ENCODE peak calls at places on chromosome 17, in five cellular contexts. H is GM12878, V is H1, A is HepG2, X is K562. N is an unnamed sample.

GRCh38 chr17:17749921-17750320 is 68.7 kb downstream of the RAI1 start:
- DNase-seq in X (peak), A (peak), V (peak), H (peak), N (peak)

GRCh38 chr17:79141578-79142338 is 67.1 kb downstream of the ENGASE start:
- DNase-seq in H (no peak), A (no peak), V (no peak), X (no peak), N (no peak)

GRCh38 chr17:71633391-71633849 is 487.4 kb upstream of the SOX9 start:
- DNase-seq in X (no peak), V (no peak), A (no peak), H (no peak), N (peak)

GRCh38 chr17:43528319-43528987 is 17.7 kb downstream of the ETV4 start:
- DNase-seq in H (no peak), X (peak), V (no peak), A (peak), N (no peak)

GRCh38 chr17:7846063-7846735 is 8.7 kb upstream of the TMEM88 start:
- DNase-seq in A (no peak), V (no peak), X (no peak), H (no peak), N (no peak)

GRCh38 chr17:68763551-68763950 is 162.4 kb upstream of the FAM20A start:
- DNase-seq in A (no peak), H (no peak), X (no peak), V (no peak), N (no peak)

GRCh38 chr17:39246274-39246673 is 20.5 kb upstream of the STAC2 start:
- DNase-seq in A (no peak), H (no peak), X (peak), V (no peak), N (no peak)

GRCh38 chr17:33038740-33039139 is 47.1 kb downstream of the SPACA3 start:
- DNase-seq in V (peak), X (peak), H (no peak), A (no peak), N (peak)

GRCh38 chr17:39277110-39277509 is 51.4 kb upstream of the STAC2 start:
- DNase-seq in V (no peak), H (peak), X (no peak), A (no peak), N (no peak)

GRCh38 chr17:40448639-40449261 is 5.5 kb downstream of the IGFBP4 start:
- DNase-seq in V (no peak), A (peak), X (no peak), H (no peak), N (no peak)

GRCh38 chr17:3738562-3739295 is 15.0 kb downstream of the HASPIN start:
- DNase-seq in H (no peak), V (no peak), X (peak), A (no peak), N (no peak)

GRCh38 chr17:49995055-49995738 is at the start of gene DLX3:
- DNase-seq in X (no peak), A (no peak), H (no peak), V (peak), N (no peak)

GRCh38 chr17:42281571-42282096 is 5.4 kb upstream of the STAT5B start:
- DNase-seq in A (no peak), V (no peak), H (no peak), X (no peak), N (no peak)

GRCh38 chr17:71085238-71086033 is 916.1 kb downstream of the KCNJ2 start:
- DNase-seq in H (no peak), X (peak), A (peak), V (peak), N (peak)

GRCh38 chr17:78111012-78111726 is 17.4 kb downstream of the TMC6 start:
- DNase-seq in A (no peak), X (no peak), H (no peak), V (no peak), N (no peak)

GRCh38 chr17:79940381-79941087 is 95.1 kb downstream of the TBC1D16 start:
- DNase-seq in A (no peak), V (no peak), H (no peak), X (no peak), N (no peak)

GRCh38 chr17:77952368-77952767 is 6.1 kb upstream of the TNRC6C start:
- DNase-seq in X (no peak), V (no peak), H (no peak), A (no peak), N (no peak)

GRCh38 chr17:38728290-38728831 is 1.8 kb upstream of the CISD3 start:
- DNase-seq in V (no peak), A (no peak), H (peak), X (no peak), N (no peak)

GRCh38 chr17:61452301-61453290 is at the start of gene TBX4:
- DNase-seq in X (no peak), V (no peak), H (no peak), A (no peak), N (no peak)

GRCh38 chr17:63429766-63430165 is 16.3 kb downstream of the CYB561 start:
- DNase-seq in V (no peak), A (no peak), X (no peak), H (no peak), N (no peak)

GRCh38 chr17:63431939-63432804 is 13.9 kb downstream of the CYB561 start:
- DNase-seq in V (no peak), A (peak), X (peak), H (no peak), N (no peak)

GRCh38 chr17:63426917-63427308 is 19.2 kb downstream of the CYB561 start:
- DNase-seq in V (no peak), H (no peak), A (no peak), X (no peak), N (no peak)

GRCh38 chr17:63431618-63431938 is 14.5 kb downstream of the CYB561 start:
- DNase-seq in V (no peak), H (no peak), A (no peak), X (no peak), N (no peak)

GRCh38 chr17:63430223-63430622 is 15.9 kb downstream of the CYB561 start:
- DNase-seq in X (no peak), H (no peak), A (no peak), V (no peak), N (no peak)
- H3K4me3 ChIP-seq in X (no peak), H (no peak), A (no peak), V (no peak), N (no peak)

DNA sequence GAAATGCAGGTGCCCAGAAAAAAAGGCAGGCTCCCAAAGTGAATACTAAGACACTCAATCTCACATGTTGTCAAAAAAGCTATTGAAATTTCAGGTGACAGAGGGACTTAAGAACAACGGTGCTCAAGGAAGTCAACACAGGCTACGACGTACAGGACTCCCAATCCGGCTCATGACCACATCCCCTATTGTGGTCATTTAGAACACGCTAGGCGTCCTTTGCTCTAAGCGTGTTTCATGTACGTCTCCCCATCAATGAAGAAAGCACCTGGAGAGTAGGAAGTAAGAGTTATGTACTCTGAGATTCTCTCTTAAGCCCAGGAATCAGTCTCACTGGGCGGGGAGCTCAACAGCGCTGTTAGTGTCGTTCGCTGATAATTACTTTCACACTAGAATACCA is 94.1 kb downstream of the MRM3 start:
- DNase-seq in V (no peak), A (no peak), X (no peak), H (no peak), N (no peak)
- TF ChIP-seq CTCF in V (no peak), A (no peak), X (peak), H (no peak), N (no peak)

GRCh38 chr17:45131294-45131615 is 1.1 kb downstream of the PLCD3 start:
- DNase-seq in V (no peak), A (no peak), H (no peak), X (no peak), N (no peak)

GRCh38 chr17:45130640-45131293 is 1.5 kb downstream of the PLCD3 start:
- DNase-seq in X (peak), A (no peak), H (no peak), V (no peak), N (no peak)

GRCh38 chr17:45131616-45132301 is 556 bp downstream of the PLCD3 start:
- DNase-seq in V (peak), A (no peak), X (peak), H (no peak), N (no peak)

GRCh38 chr17:45132302-45132568 is at the start of gene PLCD3:
- DNase-seq in V (no peak), X (no peak), H (no peak), A (no peak), N (no peak)

DNA sequence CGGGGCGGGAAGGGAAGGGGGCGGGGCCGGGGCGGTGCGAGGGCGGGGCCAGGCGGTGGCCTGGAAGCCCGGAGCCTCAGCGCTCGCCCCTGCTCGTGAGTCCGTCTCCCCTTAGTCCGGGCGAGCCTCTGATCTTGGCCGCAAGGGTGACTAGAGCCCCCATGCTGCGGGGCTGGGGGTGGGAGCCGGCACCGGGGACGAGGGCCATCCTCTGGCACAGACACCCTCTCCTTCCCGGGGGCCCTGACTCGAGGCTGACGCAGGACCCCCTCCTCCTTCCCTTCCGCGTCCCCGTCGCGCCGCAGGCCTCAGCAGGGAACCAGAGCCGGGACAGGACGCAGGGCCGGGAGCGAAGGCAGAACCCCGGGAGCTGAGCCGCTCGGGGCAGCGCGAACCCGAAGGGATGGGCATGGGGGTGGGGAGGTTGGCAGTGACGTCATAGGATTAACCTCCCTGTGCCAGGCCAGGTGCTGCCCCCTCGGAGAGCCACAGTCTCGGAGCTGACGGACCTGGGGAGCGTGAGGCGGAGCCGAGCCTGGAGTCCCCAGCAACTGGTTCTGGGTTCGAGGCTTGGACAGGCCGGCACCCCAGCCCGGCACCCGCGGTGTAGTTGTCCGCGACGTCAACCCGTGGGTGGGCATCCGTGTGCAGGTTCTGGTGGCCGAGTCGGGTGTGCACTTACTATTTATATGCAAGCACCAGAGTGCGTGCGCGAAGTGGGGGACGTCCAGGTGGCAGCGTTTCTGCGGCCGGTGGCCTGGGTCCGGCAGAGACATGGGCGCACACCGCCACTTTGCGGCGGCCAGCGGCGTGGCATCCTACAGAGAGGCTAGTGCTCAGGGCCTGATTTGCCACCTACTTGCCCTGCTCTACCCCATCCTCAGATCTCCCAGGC is 501 bp upstream of the PLCD3 start:
- DNase-seq in A (peak), V (peak), X (peak), H (no peak), N (peak)
- TF ChIP-seq ZNF274 in A (no peak), V (no peak), X (no peak), H (no peak), N (no peak)

GRCh38 chr17:67310406-67310805 is 56.0 kb downstream of the PSMD12 start:
- DNase-seq in X (no peak), H (no peak), A (no peak), V (no peak), N (no peak)

GRCh38 chr17:67316776-67317175 is 49.6 kb downstream of the PSMD12 start:
- DNase-seq in A (no peak), H (no peak), X (no peak), V (no peak), N (no peak)

GRCh38 chr17:67312265-67312664 is 54.1 kb downstream of the PSMD12 start:
- DNase-seq in H (no peak), X (no peak), A (no peak), V (no peak), N (no peak)

GRCh38 chr17:67315865-67316264 is 50.5 kb downstream of the PSMD12 start:
- DNase-seq in X (no peak), V (no peak), H (no peak), A (no peak), N (no peak)

DNA sequence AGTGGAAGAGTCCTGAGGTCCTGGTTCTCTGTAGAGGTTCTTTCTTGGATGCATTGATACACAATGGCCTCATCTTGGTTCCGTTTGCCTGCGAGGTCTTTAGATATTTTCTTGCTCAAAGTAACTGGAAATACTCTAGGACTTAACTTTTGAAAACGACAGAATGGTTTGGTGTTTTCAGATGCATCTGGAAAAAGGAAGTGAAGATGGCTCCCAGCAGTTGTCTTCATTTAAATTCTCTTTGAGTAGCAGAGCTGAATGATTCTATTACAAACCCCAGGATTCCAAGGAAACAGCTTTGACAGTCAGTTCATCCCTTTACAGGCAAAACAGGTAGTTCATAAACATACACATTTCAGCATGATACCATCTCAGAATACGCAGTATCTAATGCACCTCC is 54.8 kb downstream of the PSMD12 start:
- DNase-seq in A (no peak), X (no peak), V (no peak), H (no peak), N (no peak)
- H3K4me3 ChIP-seq in A (no peak), X (no peak), V (no peak), H (no peak), N (no peak)

DNA sequence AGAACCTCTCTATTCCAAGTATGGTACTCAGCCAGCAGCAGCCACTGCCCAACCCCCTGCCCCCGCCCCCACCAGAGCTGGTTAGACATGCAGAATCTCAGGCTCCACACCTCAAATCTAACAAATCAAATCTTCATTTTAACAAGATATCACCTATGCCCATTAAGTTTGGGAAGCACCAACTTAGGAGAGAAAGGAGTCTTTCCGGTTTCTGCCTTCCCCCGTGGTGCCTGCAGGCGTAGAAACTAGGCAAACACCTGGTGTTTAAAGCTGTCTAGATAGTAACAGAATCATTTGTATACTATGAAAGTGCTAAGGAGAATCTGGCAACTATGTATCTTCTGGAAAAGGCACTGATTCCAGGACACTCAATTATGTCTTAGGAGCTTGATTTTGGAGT is 166.6 kb downstream of the STX8 start:
- DNase-seq in A (no peak), X (no peak), H (no peak), V (no peak), N (no peak)
- TF ChIP-seq CTCF in A (no peak), X (no peak), H (no peak), V (no peak), N (no peak)

GRCh38 chr17:29642171-29642611 is 19.5 kb upstream of the CORO6 start:
- DNase-seq in H (no peak), X (no peak), V (no peak), A (no peak), N (no peak)
- TF ChIP-seq ZNF274 in H (no peak), X (no peak), V (no peak), A (no peak), N (no peak)

GRCh38 chr17:27293359-27293897 is 486 bp upstream of the WSB1 start:
- DNase-seq in V (no peak), H (no peak), X (peak), A (no peak), N (no peak)
- H3K4me3 ChIP-seq in V (peak), H (peak), X (peak), A (peak), N (peak)

DNA sequence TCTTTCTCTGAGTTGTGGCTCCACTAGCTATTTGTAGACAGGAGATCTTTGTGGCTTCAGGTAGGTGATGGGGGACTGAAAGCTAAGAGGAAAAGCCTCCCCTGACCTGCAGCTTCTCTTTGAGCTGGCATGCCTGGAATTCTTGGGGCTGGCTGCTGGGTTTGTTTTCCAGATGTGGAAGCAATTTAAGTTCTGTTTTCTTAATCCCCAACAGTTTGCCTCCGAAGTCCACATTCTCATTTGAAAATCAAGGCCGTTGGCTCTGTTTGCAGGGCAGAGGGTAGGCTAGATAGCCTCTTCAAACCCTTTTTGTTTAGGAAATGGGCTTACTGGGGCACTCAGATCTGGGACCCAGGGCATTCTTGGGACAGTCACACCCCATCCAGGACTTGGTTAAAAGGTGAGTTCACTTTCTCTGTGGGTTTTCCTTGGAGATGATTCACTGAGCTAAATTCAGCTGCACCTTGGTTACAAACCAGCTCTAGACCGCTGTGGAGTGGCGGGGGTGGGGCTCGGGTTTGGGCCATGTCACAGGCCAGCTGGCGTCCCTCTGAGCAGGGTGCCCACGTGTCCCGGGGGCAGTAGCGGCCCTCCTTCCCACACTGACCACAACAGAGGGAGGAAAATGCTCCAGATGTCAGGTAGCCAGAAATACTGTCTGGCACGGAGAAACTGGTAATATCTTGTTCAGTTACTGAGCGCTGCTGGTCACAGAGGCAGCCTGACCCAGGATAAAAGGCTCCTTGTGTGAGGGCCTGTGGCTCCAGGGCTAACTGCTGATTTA is 108.5 kb downstream of the RAB11FIP4 start:
- DNase-seq in X (no peak), V (peak), H (no peak), A (peak), N (peak)
- TF ChIP-seq CTCF in X (no peak), V (no peak), H (no peak), A (no peak), N (no peak)

DNA sequence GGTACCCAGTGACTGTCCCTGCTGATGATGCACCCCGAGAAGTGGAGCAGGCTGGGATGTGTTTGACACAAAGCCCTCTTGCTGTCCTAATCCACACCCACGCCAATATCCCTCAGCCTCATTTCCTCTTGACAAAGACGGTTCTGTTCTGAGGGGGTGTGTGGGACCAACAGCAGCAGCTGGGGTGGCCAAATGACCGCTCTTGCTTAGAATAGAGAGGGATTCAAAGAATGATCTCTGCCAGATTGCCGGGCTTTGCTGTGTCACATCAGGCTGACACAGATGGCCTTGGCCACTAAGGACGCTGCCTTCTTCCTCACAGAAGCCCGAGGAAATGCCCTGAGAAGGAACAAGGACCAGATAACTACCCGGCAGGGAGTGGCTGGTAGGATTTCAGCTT is 250.7 kb downstream of the NTN1 start:
- DNase-seq in A (no peak), X (no peak), V (no peak), H (no peak), N (no peak)
- TF ChIP-seq ZNF274 in A (no peak), X (no peak), V (no peak), H (no peak), N (no peak)

DNA sequence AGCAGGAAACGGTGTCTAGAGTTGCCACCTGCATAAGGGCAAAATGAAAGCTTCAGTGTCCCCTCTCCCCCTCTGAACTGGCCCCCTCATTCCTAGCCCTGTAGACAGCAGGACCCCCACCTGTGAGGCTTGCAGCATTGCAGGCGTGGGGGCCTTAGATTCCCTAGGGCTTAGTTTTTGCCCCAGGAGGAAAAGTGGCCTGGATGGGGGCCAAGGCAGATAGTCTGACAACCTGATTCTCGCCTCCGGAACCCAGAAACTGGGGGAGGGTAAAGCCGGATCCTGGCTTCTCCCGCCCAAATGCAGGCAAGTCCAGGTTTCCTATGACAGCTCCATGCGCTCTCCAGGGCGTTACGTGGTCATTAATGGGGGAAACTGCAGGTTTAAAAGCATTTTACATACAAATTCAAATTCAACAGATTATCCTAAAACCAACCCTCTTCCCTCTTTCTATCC is 651 bp upstream of the HOXB6 start:
- DNase-seq in V (no peak), A (no peak), H (no peak), X (no peak), N (no peak)
- H3K4me3 ChIP-seq in V (no peak), A (no peak), H (no peak), X (peak), N (peak)

N was measured in HCT116.